ENCODE peak calls at places on chromosomes 3 and 15, in nine cellular contexts. A is endothelial cell, C is IMR-90, P is AG10803, G is bronchial epithelial cell, J is OCI-LY7, U is body of pancreas, T is brain microvascular endothelial cell, H is Peyer's patch. N is an unnamed sample.

GRCh38 chr3:196643761-196644160 is 4.3 kb downstream of the NRROS start:
- DNase-seq in U (no peak), G (no peak), A (no peak), J (no peak), T (no peak), H (no peak), P (no peak), C (no peak), N (no peak)

GRCh38 chr3:160812304-160812703 is 56.3 kb downstream of the PPM1L start:
- DNase-seq in C (no peak), T (no peak), G (no peak), A (no peak), P (no peak), U (no peak), J (no peak), H (no peak), N (no peak)

GRCh38 chr15:68638953-68639500 is 60.2 kb downstream of the CORO2B start:
- DNase-seq in A (no peak), U (no peak), C (peak; percentile 57), P (peak; percentile 59), T (peak; percentile 45), G (peak; percentile 19), H (peak; percentile 25), J (no peak), N (no peak)

GRCh38 chr3:58206406-58207011 is 4.3 kb downstream of the DNASE1L3 start:
- DNase-seq in G (peak; percentile 89), C (peak; percentile 56), U (no peak), H (no peak), T (peak; percentile 49), A (no peak), J (no peak), P (peak; percentile 45), N (no peak)

GRCh38 chr3:64355473-64355872 is 130.2 kb upstream of the PRICKLE2 start:
- DNase-seq in G (peak; percentile 62), C (peak; percentile 67), H (no peak), A (no peak), J (no peak), U (peak; percentile 28), P (peak; percentile 37), T (peak; percentile 70), N (peak; percentile 29)

GRCh38 chr3:152466784-152467183 is 198.1 kb downstream of the MBNL1 start:
- DNase-seq in C (peak; percentile 74), G (peak; percentile 29), T (peak; percentile 34), J (peak; percentile 43), A (no peak), H (no peak), U (no peak), P (peak; percentile 87), N (peak; percentile 37)

GRCh38 chr3:18643290-18643689 is 218.2 kb upstream of the SATB1 start:
- DNase-seq in P (no peak), U (peak; percentile 11), T (no peak), J (no peak), A (no peak), C (no peak), H (no peak), G (no peak), N (no peak)

GRCh38 chr15:68465861-68466560 is 34.0 kb upstream of the ITGA11 start:
- DNase-seq in A (no peak), H (no peak), U (no peak), T (no peak), G (no peak), C (no peak), J (no peak), P (no peak), N (no peak)

GRCh38 chr3:129304553-129305222 is 26.0 kb downstream of the HMCES start:
- DNase-seq in U (no peak), H (no peak), T (no peak), P (no peak), J (no peak), C (no peak), G (no peak), A (no peak), N (no peak)

GRCh38 chr3:48446043-48446424 is 503 bp upstream of the ATRIP start:
- DNase-seq in J (no peak), U (no peak), C (no peak), P (no peak), T (no peak), H (no peak), A (no peak), G (no peak), N (no peak)

GRCh38 chr15:20340331-20340811 is 201.2 kb downstream of the GOLGA6L6 start:
- DNase-seq in T (peak; percentile 12), H (peak; percentile 59), J (no peak), A (peak; percentile 37), P (no peak), U (no peak), G (no peak), C (peak; percentile 18), N (peak; percentile 89)

GRCh38 chr15:83475551-83475950 is 28.4 kb downstream of the SH3GL3 start:
- DNase-seq in C (peak; percentile 12), T (peak; percentile 16), A (no peak), U (no peak), G (peak; percentile 66), H (no peak), J (no peak), P (peak; percentile 28), N (no peak)

GRCh38 chr15:85404922-85405293 is 24.5 kb downstream of the AKAP13 start:
- DNase-seq in U (no peak), T (no peak), C (peak; percentile 53), H (no peak), A (no peak), G (no peak), J (no peak), P (peak; percentile 51), N (no peak)

GRCh38 chr3:52471371-52472238 is 16.2 kb downstream of the NISCH start:
- DNase-seq in J (peak; percentile 52), H (peak; percentile 67), P (peak; percentile 52), U (peak; percentile 72), A (peak; percentile 66), G (peak; percentile 74), C (peak; percentile 30), T (peak; percentile 52), N (peak; percentile 69)

GRCh38 chr3:135240426-135240825 is 445.4 kb downstream of the EPHB1 start:
- DNase-seq in P (no peak), A (peak; percentile 48), G (no peak), J (no peak), T (no peak), C (no peak), H (no peak), U (no peak), N (no peak)

GRCh38 chr3:135249186-135249585 is 454.1 kb downstream of the EPHB1 start:
- DNase-seq in J (no peak), P (no peak), H (no peak), A (no peak), C (no peak), T (no peak), G (no peak), U (no peak), N (no peak)

GRCh38 chr3:135242285-135242684 is 447.2 kb downstream of the EPHB1 start:
- DNase-seq in A (no peak), C (no peak), G (no peak), T (no peak), P (no peak), J (no peak), U (no peak), H (no peak), N (no peak)

GRCh38 chr3:135248217-135248616 is 453.2 kb downstream of the EPHB1 start:
- DNase-seq in G (no peak), A (no peak), J (no peak), T (no peak), U (no peak), H (no peak), C (no peak), P (no peak), N (no peak)

DNA sequence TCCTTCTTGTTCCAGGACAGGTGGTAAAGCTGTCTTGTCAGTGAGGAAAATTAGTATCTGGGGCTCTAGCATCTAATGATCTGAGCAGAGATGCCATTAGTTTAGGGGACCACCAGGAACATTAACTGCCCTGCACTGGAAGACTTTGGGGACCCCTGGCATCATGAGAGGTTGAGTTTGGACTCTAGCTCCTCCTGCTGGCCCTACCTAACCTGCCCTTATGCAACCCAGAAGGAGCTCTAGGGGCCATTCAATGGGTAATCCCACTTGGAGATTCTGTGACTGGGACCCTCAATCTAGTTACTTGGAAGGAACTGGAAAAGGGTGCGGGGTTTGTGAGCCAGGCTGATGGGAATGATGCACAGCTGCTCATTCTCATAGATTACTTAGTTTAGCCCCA is 451.0 kb downstream of the EPHB1 start:
- DNase-seq in J (no peak), A (no peak), C (no peak), H (no peak), P (no peak), T (no peak), G (no peak), U (no peak), N (no peak)
- TF ChIP-seq CTCF in J (peak; percentile 32), A (no peak), C (no peak), H (no peak), P (no peak), T (no peak), G (no peak), U (no peak), N (no peak)

GRCh38 chr3:27244374-27244773 is 124.8 kb downstream of the NEK10 start:
- DNase-seq in P (no peak), J (no peak), U (no peak), C (no peak), H (no peak), A (no peak), T (no peak), G (no peak), N (no peak)
- TF ChIP-seq CTCF in P (no peak), J (peak; percentile 33), U (no peak), C (no peak), H (no peak), A (no peak), T (no peak), G (no peak), N (no peak)

GRCh38 chr3:5037828-5038227 is 58.6 kb downstream of the BHLHE40 start:
- DNase-seq in C (no peak), H (no peak), A (no peak), J (no peak), P (no peak), U (no peak), T (no peak), G (no peak), N (no peak)

GRCh38 chr3:5036858-5037257 is 57.6 kb downstream of the BHLHE40 start:
- DNase-seq in C (no peak), U (no peak), P (no peak), H (no peak), G (no peak), J (no peak), T (no peak), A (no peak), N (no peak)

GRCh38 chr3:5039585-5039984 is 60.3 kb downstream of the BHLHE40 start:
- DNase-seq in C (no peak), J (no peak), G (no peak), P (no peak), T (no peak), A (no peak), H (no peak), U (no peak), N (no peak)

GRCh38 chr3:5038243-5038642 is 59.0 kb downstream of the BHLHE40 start:
- DNase-seq in C (no peak), T (no peak), J (no peak), G (no peak), U (no peak), H (no peak), A (no peak), P (no peak), N (no peak)

GRCh38 chr3:5041315-5041714 is 62.1 kb downstream of the BHLHE40 start:
- DNase-seq in H (no peak), P (no peak), C (no peak), T (no peak), J (no peak), A (no peak), U (no peak), G (no peak), N (no peak)
- TF ChIP-seq CTCF in H (no peak), P (no peak), C (no peak), T (no peak), J (peak; percentile 23), A (no peak), U (no peak), G (no peak), N (no peak)

GRCh38 chr3:149752051-149752787 is at the start of gene COMMD2:
- DNase-seq in J (peak; percentile 94), C (peak; percentile 85), H (peak; percentile 81), P (peak; percentile 83), G (peak; percentile 88), U (peak; percentile 83), T (peak; percentile 75), A (peak; percentile 66), N (peak; percentile 92)
- TF ChIP-seq CTCF in J (peak; percentile 75), C (peak; percentile 31), H (peak; percentile 38), P (peak; percentile 30), G (peak; percentile 33), U (peak; percentile 45), T (peak; percentile 37), A (peak; percentile 59), N (peak; percentile 48)

N was measured in hepatocyte.